ENCODE peak calls at places on chromosomes 6 and 20, in ten cellular contexts. B, V, O, A, Z, D, W, X, U and S are unnamed samples.
A peak's percentile ranks its signal among the peaks of the same experiment; 100 is the strongest.

GRCh38 chr20:63255911-63256704 is 1.8 kb upstream of the NKAIN4 start:
- DNase-seq in B (no peak), V (no peak), O (no peak), A (no peak), Z (no peak), D (no peak), W (no peak), X (peak; percentile 62), U (no peak), S (no peak)

GRCh38 chr20:3572151-3572550 is 91.0 kb downstream of the GFRA4 start:
- DNase-seq in B (no peak), V (no peak), O (no peak), A (no peak), Z (no peak), D (no peak), W (no peak), X (no peak), U (no peak), S (no peak)

GRCh38 chr20:56733967-56734366 is 104.9 kb downstream of the TFAP2C start:
- DNase-seq in B (no peak), V (no peak), O (no peak), A (no peak), Z (no peak), D (no peak), W (no peak), X (no peak), U (no peak), S (no peak)

GRCh38 chr6:117483645-117484016 is 1.2 kb downstream of the DCBLD1 start:
- DNase-seq in B (no peak), V (no peak), O (no peak), A (peak; percentile 12), Z (no peak), D (no peak), W (no peak), X (no peak), U (no peak), S (no peak)

GRCh38 chr6:117536317-117536716 is 53.8 kb downstream of the DCBLD1 start:
- DNase-seq in B (no peak), V (no peak), O (no peak), A (no peak), Z (no peak), D (no peak), W (no peak), X (no peak), U (no peak), S (no peak)

GRCh38 chr20:15178581-15178980 is 841.2 kb upstream of the FLRT3 start:
- DNase-seq in B (no peak), V (no peak), O (no peak), A (no peak), Z (no peak), D (no peak), W (no peak), X (no peak), U (no peak), S (no peak)

GRCh38 chr6:170269873-170270541 is 20.9 kb downstream of the DLL1 start:
- DNase-seq in B (no peak), V (no peak), O (no peak), A (no peak), Z (no peak), D (no peak), W (no peak), X (no peak), U (no peak), S (no peak)

GRCh38 chr6:33757113-33757512 is 10.4 kb upstream of the IP6K3 start:
- DNase-seq in B (no peak), V (no peak), O (no peak), A (no peak), Z (no peak), D (no peak), W (no peak), X (no peak), U (no peak), S (no peak)

GRCh38 chr6:33171096-33171888 is 21.0 kb downstream of the COL11A2 start:
- DNase-seq in B (no peak), V (no peak), O (no peak), A (no peak), Z (no peak), D (no peak), W (no peak), X (no peak), U (no peak), S (peak; percentile 43)

GRCh38 chr20:4511776-4512175 is 209.9 kb upstream of the PRND start:
- DNase-seq in B (no peak), V (no peak), O (no peak), A (no peak), Z (no peak), D (no peak), W (no peak), X (no peak), U (no peak), S (no peak)

DNA sequence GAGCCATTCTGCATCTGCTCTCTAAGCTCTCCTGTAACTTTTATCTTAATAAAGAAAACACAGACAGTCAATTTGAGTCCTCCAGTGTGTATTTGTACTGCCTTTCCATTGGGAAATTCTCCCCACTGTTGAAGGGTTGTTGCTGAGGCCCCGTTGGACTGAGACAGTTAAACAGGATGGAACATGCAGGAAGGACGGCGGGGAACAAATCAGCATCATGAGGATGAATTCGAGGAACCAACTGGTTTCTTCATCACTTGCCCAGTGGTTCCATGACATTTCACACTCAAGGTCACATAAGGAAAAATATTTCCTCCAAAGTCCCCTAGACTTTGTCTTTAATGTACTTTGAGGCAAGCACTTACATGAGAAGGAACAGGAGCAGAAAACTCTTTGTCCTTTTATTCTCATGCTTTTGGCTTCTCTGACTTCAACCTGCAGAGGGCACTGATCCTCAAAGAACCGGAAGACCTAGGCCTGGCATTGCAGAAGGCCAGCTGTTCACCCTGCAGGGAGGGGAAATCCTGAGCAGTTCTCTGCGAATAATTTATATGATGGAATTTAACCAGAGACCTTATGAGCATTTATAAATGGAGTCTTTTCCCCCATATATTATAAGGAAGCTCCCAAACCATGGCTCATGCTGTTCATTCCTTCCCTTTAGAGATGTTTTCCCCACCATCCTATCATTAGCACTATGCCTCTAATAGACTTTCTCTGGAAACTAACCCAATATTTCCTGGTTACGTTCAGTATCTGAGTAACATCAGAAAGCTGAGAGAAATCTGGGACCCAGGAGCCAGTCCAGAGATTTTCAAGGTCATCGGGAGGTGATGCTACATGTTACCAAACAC is 55.2 kb upstream of the ADGRF1 start:
- DNase-seq in B (peak; percentile 72), V (peak; percentile 74), O (peak; percentile 40), A (peak; percentile 74), Z (no peak), D (no peak), W (peak; percentile 78), X (no peak), U (no peak), S (peak; percentile 82)
- TF ChIP-seq EP300 in B (no peak), V (peak; percentile 50), O (no peak), A (no peak), Z (no peak), D (no peak), W (no peak), X (no peak), U (no peak), S (no peak)

DNA sequence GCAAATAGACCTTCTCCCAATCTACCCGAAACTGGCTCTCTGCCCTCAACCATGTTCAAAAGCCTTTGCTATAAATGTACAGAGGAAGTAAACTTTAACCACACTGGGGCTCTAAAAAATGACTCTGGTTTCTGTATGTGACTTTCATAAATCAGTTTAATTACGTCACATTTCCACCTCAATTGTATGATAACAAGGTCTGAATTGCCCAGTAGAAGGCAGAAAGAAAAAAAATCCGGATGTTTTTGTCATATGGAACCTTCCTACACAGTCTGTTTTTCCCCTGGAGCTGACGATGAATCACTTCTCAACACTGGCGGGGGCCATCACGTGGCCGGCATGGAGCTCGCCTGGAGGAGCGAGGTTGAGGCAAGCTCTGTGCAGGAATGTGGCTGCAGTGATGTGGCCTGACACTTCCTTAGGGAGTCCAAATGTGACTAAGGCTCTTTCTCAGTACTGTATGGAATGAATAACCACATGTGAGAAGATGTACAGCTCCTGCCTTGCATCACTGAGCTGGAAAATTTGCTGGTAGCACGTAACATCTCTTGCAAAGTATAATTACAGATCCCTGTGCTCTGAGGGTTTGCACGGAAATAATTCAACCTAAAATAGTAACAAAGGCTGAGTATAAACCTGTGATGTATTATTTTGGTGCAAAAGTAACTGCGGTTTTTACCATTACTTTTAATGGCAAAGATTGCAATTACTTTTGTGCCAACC is 58.5 kb upstream of the SNX9 start:
- DNase-seq in B (peak; percentile 78), V (no peak), O (peak; percentile 55), A (peak; percentile 87), Z (no peak), D (peak; percentile 48), W (peak; percentile 88), X (peak; percentile 87), U (no peak), S (peak; percentile 95)
- TF ChIP-seq EP300 in B (no peak), V (no peak), O (no peak), A (peak; percentile 46), Z (no peak), D (peak; percentile 78), W (peak; percentile 48), X (no peak), U (no peak), S (no peak)

DNA sequence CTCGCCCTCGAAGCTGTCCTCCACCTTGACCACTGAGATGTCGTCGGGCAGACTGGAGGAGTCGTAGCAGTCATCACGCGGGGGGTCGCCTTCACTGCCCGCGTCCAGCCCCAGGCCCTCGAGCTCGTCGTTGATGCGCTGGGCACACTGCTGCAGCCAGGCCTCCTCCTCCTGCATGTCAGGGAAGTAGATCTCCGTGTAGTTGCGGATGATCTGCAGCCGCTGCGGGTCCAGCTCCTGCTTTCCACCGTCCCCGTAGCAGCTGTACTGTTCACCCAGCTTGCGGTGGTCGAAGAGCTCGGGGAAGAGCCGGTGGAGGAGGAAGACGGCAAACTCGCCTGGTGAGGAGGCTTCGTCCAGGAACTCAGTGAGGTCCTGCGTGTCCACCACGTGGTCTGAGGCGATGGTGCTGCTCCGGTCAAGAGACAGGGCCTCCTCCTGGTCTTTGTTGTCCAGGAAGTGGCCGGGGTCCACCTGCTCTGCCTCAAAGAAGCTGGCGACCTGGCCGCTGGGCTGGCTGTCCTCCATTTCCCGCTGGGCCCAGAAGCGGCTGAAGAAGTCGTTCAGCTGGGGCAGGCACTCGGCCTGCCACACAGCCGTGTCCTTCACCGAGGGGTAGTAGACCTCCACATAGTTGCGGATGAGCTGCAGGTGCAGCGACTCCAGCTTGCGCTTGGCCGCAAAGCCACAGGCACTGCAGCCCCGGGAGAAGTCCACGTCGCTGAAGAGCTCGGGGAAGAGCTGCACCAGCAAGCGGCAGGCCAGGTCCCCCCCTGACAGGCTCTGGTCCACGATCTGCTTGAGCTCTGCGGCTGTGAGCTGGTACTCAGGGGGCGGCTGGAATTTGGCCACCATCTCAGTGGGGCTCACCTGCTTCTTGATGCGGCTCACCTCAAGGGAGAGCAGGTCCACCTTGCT is 41.9 kb downstream of the MTRES1 start:
- DNase-seq in B (no peak), V (no peak), O (no peak), A (no peak), Z (no peak), D (no peak), W (no peak), X (peak; percentile 67), U (no peak), S (no peak)
- TF ChIP-seq EP300 in B (no peak), V (no peak), O (no peak), A (no peak), Z (no peak), D (no peak), W (no peak), X (no peak), U (no peak), S (no peak)

GRCh38 chr20:50242178-50242514 is 51.5 kb downstream of the CEBPB start:
- DNase-seq in B (no peak), V (no peak), O (no peak), A (no peak), Z (no peak), D (no peak), W (no peak), X (no peak), U (no peak), S (no peak)
- TF ChIP-seq EP300 in B (no peak), V (no peak), O (no peak), A (no peak), Z (no peak), D (no peak), W (no peak), X (no peak), U (no peak), S (no peak)